ENCODE peak calls at places on chromosomes 1 and 21, in four cellular contexts. M, B, D and X are unnamed samples.

GRCh38 chr1:202858789-202859414 is 30.0 kb downstream of the RABIF start:
- DNase-seq in M (no peak), B (no peak), D (no peak), X (no peak)

GRCh38 chr1:22412932-22413727 is 38.5 kb upstream of the ZBTB40 start:
- DNase-seq in M (peak), D (no peak), B (peak), X (peak)

GRCh38 chr1:1894354-1895049 is 3.6 kb upstream of the GNB1 start:
- DNase-seq in B (no peak), M (no peak), D (no peak), X (no peak)

GRCh38 chr1:215603319-215603718 is 36.2 kb downstream of the KCTD3 start:
- DNase-seq in M (no peak), B (no peak), D (no peak), X (peak)

GRCh38 chr1:19405761-19406481 is 79.4 kb downstream of the CAPZB start:
- DNase-seq in B (no peak), D (no peak), M (no peak), X (peak)

GRCh38 chr1:48470506-48470905 is 1.5 kb downstream of the SPATA6 start:
- DNase-seq in M (no peak), B (no peak), D (no peak), X (peak)

GRCh38 chr1:224616761-224617409 is 768 bp downstream of the CNIH3 start:
- DNase-seq in M (no peak), B (no peak), D (no peak), X (peak)

GRCh38 chr1:116474921-116475849 is 95.6 kb downstream of the CD58 start:
- DNase-seq in D (no peak), B (no peak), M (peak), X (no peak)

GRCh38 chr1:196674908-196675307 is 23.1 kb downstream of the CFH start:
- DNase-seq in M (no peak), D (no peak), B (no peak), X (no peak)

GRCh38 chr1:118081387-118081786 is 103.6 kb downstream of the SPAG17 start:
- DNase-seq in D (no peak), B (no peak), M (peak), X (no peak)

GRCh38 chr1:98030483-98030882 is 109.6 kb upstream of the DPYD start:
- DNase-seq in M (no peak), D (no peak), B (no peak), X (peak)

GRCh38 chr1:56222914-56223540 is 356.3 kb downstream of the PLPP3 start:
- DNase-seq in M (no peak), B (no peak), D (no peak), X (no peak)

GRCh38 chr1:157278383-157279156 is 140.4 kb upstream of the ETV3 start:
- DNase-seq in D (no peak), B (no peak), M (no peak), X (no peak)

GRCh38 chr1:46298387-46298786 is 5.0 kb downstream of the LRRC41 start:
- DNase-seq in B (no peak), M (no peak), D (no peak), X (no peak)

GRCh38 chr1:165069829-165070228 is 286.7 kb downstream of the LMX1A start:
- DNase-seq in D (no peak), M (no peak), B (no peak), X (no peak)

GRCh38 chr21:44805859-44806258 is 4.2 kb upstream of the UBE2G2 start:
- DNase-seq in M (no peak), D (no peak), B (no peak), X (no peak)

GRCh38 chr1:8435569-8436071 is 117.7 kb downstream of the SLC45A1 start:
- DNase-seq in M (no peak), B (no peak), D (no peak), X (no peak)